ENCODE peak calls at places on chromosomes 6 and 20, in nine cellular contexts. Z, Q, V, S, P, Y, C, A and L are unnamed samples. For H3K4me1 and H3K27me3, the result is how much of the 10 kb centered on the place peaks cover.

GRCh38 chr6:87210979-87211378 is 55.6 kb downstream of the ZNF292 start:
- DNase-seq in Z (no peak), Q (no peak), V (no peak), S (no peak), P (no peak), Y (no peak), C (no peak), A (no peak), L (no peak)

GRCh38 chr6:44411141-44411540 is 23.6 kb downstream of the CDC5L start:
- DNase-seq in Z (no peak), Q (no peak), V (no peak), S (no peak), P (no peak), Y (no peak), C (no peak), A (no peak), L (no peak)

GRCh38 chr6:45462190-45463134 is 84.7 kb upstream of the SUPT3H start:
- DNase-seq in Z (no peak), Q (no peak), V (no peak), S (no peak), P (no peak), Y (no peak), C (no peak), A (no peak), L (no peak)

GRCh38 chr20:38321959-38322598 is 18.1 kb downstream of the BPI start:
- DNase-seq in Z (no peak), Q (no peak), V (peak), S (peak), P (peak), Y (peak), C (no peak), A (no peak), L (peak)

GRCh38 chr6:7446644-7447325 is 57.2 kb downstream of the RIOK1 start:
- DNase-seq in Z (no peak), Q (no peak), V (peak), S (no peak), P (no peak), Y (no peak), C (no peak), A (no peak), L (no peak)

GRCh38 chr6:53651764-53652401 is 13.7 kb downstream of the KLHL31 start:
- DNase-seq in Z (peak), Q (peak), V (peak), S (peak), P (peak), Y (peak), C (peak), A (peak), L (no peak)

GRCh38 chr20:25281541-25281991 is 33.7 kb downstream of the PYGB start:
- DNase-seq in Z (peak), Q (no peak), V (no peak), S (no peak), P (no peak), Y (peak), C (peak), A (peak), L (peak)

GRCh38 chr6:41707565-41708200 is 27.7 kb downstream of the TFEB start:
- DNase-seq in Z (no peak), Q (peak), V (no peak), S (no peak), P (no peak), Y (peak), C (no peak), A (no peak), L (no peak)

GRCh38 chr6:3195695-3196497 is 31.6 kb downstream of the TUBB2B start:
- DNase-seq in Z (no peak), Q (no peak), V (no peak), S (no peak), P (peak), Y (no peak), C (no peak), A (no peak), L (peak)

GRCh38 chr6:148693882-148694484 is 52.8 kb upstream of the UST start:
- DNase-seq in Z (no peak), Q (no peak), V (no peak), S (no peak), P (no peak), Y (no peak), C (no peak), A (no peak), L (no peak)

GRCh38 chr6:108748063-108748462 is 100.2 kb upstream of the ARMC2 start:
- DNase-seq in Z (no peak), Q (no peak), V (no peak), S (no peak), P (peak), Y (no peak), C (no peak), A (no peak), L (no peak)

GRCh38 chr6:137975058-137975940 is 108.2 kb downstream of the TNFAIP3 start:
- DNase-seq in Z (no peak), Q (peak), V (no peak), S (no peak), P (peak), Y (no peak), C (no peak), A (no peak), L (peak)

GRCh38 chr6:134195164-134195906 is 122.6 kb downstream of the SGK1 start:
- DNase-seq in Z (no peak), Q (no peak), V (no peak), S (no peak), P (peak), Y (no peak), C (no peak), A (no peak), L (no peak)

GRCh38 chr20:60091284-60091683 is 133.1 kb downstream of the CDH26 start:
- DNase-seq in Z (no peak), Q (no peak), V (no peak), S (no peak), P (no peak), Y (no peak), C (no peak), A (no peak), L (no peak)

GRCh38 chr6:41428995-41429417 is 93.6 kb downstream of the NCR2 start:
- DNase-seq in Z (no peak), Q (no peak), V (no peak), S (no peak), P (peak), Y (peak), C (no peak), A (peak), L (no peak)

GRCh38 chr6:37940074-37940847 is 120.7 kb downstream of the ZFAND3 start:
- DNase-seq in Z (no peak), Q (no peak), V (no peak), S (peak), P (peak), Y (peak), C (no peak), A (no peak), L (peak)

GRCh38 chr6:156601156-156601820 is 175.9 kb upstream of the ARID1B start:
- DNase-seq in Z (no peak), Q (no peak), V (no peak), S (no peak), P (no peak), Y (peak), C (no peak), A (no peak), L (no peak)

GRCh38 chr6:36936824-36937223 is 17.7 kb upstream of the PI16 start:
- DNase-seq in Z (no peak), Q (no peak), V (no peak), S (no peak), P (no peak), Y (no peak), C (peak), A (no peak), L (no peak)

GRCh38 chr6:26459023-26459810 is 1.5 kb downstream of the BTN2A1 start:
- DNase-seq in Z (no peak), Q (no peak), V (no peak), S (no peak), P (no peak), Y (no peak), C (no peak), A (no peak), L (no peak)

GRCh38 chr6:147935656-147936055 is 407.0 kb upstream of the SASH1 start:
- DNase-seq in Z (no peak), Q (no peak), V (no peak), S (no peak), P (peak), Y (no peak), C (no peak), A (no peak), L (no peak)

GRCh38 chr6:11278207-11278559 is 45.7 kb upstream of the NEDD9 start:
- DNase-seq in Z (no peak), Q (no peak), V (no peak), S (no peak), P (no peak), Y (no peak), C (no peak), A (no peak), L (no peak)

GRCh38 chr6:129353067-129353466 is 356.9 kb downstream of the ARHGAP18 start:
- DNase-seq in Z (peak), Q (no peak), V (no peak), S (no peak), P (no peak), Y (peak), C (no peak), A (peak), L (no peak)

GRCh38 chr6:105449756-105450390 is 47.0 kb upstream of the PREP start:
- DNase-seq in Z (no peak), Q (no peak), V (no peak), S (no peak), P (peak), Y (no peak), C (no peak), A (no peak), L (no peak)

GRCh38 chr6:111418971-111419693 is 63.9 kb downstream of the REV3L start:
- DNase-seq in Z (no peak), Q (no peak), V (no peak), S (no peak), P (peak), Y (no peak), C (no peak), A (no peak), L (no peak)

GRCh38 chr20:11378252-11378651 is 539.4 kb upstream of the BTBD3 start:
- DNase-seq in Z (no peak), Q (no peak), V (no peak), S (no peak), P (no peak), Y (no peak), C (no peak), A (no peak), L (no peak)

GRCh38 chr20:7490288-7490687 is 450.0 kb downstream of the HAO1 start:
- DNase-seq in Z (no peak), Q (no peak), V (no peak), S (no peak), P (peak), Y (no peak), C (no peak), A (no peak), L (no peak)

GRCh38 chr6:108014040-108014439 is 56.0 kb upstream of the SEC63 start:
- DNase-seq in Z (no peak), Q (no peak), V (no peak), S (no peak), P (no peak), Y (no peak), C (no peak), A (no peak), L (no peak)

GRCh38 chr6:125802943-125803377 is 12.2 kb downstream of the NCOA7 start:
- DNase-seq in Z (no peak), Q (no peak), V (no peak), S (no peak), P (peak), Y (no peak), C (no peak), A (no peak), L (peak)

DNA sequence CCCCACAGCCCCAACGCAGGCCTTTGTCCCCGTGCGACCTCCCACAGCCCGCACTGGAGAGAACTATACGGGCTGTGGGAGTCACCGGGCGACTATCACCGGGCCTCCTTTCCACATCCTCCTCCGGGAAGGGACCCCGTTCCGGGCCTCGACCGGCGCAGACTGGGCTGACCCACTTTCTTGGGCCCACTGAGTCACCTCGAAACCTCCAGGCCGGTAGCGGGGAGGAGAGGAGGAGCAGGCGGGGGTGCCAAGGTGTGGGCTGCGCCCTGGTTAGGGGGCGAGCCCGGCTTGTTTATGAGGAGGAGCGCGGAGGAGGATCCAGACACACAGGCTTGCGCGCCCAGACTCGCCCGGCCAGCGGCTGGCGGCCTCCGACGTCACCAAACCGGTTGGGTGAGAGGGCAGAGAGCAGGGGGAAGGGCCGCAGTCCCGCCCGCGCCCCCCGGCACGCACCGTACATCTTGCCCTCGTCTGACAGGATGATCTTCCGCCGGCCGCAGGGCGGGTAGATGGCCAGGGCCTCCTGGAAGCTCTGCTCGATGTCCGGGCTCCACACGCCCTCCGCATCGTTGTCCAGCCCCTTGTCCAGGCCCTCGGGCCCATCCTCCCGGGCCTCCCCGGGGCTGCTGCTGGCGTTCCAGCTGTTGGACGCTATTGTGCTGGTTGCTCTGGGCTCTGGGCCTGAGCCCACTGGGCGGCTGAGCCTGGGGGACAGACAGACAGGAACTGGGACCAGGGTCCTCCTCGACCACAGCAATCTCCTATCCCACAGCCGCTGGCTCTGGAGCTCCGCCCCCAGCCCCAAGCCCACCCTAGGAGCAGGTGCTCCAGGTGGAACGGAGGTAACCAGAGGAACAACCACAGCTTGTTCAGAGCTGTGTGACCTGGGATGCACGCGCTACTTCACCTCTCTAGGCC is 10.6 kb downstream of the TEAD3 start:
- DNase-seq in Z (peak), Q (no peak), V (no peak), S (no peak), P (no peak), Y (peak), C (peak), A (peak), L (no peak)
- H3K4me1 ChIP-seq in Z (under half), Q (under half), V (under half), S (half or more), P (under half), Y (under half), C (under half), A (half or more), L (half or more)

GRCh38 chr20:62535282-62535811 is 59.6 kb upstream of the GATA5 start:
- DNase-seq in Z (no peak), Q (no peak), V (no peak), S (no peak), P (no peak), Y (no peak), C (no peak), A (no peak), L (no peak)
- H3K27me3 ChIP-seq in Z (under half), Q (under half), V (under half), S (under half), P (under half), Y (under half), C (under half), A (under half), L (under half)

DNA sequence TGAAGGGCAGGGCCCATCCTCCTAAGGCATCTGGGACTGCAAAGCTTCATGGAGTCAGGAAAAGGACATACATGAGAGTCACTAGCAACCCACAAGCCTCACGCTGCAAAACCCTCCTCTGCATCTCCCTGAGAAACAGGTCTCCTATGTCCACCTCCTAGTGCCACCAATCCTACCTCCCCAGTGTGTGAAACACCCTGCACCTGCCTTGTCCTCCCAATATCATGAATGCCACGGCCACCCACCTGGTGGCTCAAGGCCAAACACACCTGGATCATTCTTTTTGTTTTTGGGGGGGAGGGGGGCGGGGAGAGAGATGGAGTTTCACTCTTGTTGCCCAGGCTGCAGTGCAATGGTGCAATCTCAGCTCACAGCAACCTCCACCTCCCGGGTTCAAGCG is 90.5 kb downstream of the ZMYND8 start:
- DNase-seq in Z (no peak), Q (no peak), V (no peak), S (no peak), P (no peak), Y (no peak), C (no peak), A (no peak), L (no peak)
- H3K4me1 ChIP-seq in Z (under half), Q (under half), V (under half), S (under half), P (under half), Y (under half), C (under half), A (under half), L (under half)

GRCh38 chr6:90611543-90611864 is 24.6 kb upstream of the MAP3K7 start:
- DNase-seq in Z (no peak), Q (no peak), V (peak), S (no peak), P (no peak), Y (no peak), C (no peak), A (no peak), L (no peak)
- H3K27me3 ChIP-seq in Z (under half), Q (under half), V (under half), S (under half), P (under half), Y (under half), C (under half), A (half or more), L (under half)

DNA sequence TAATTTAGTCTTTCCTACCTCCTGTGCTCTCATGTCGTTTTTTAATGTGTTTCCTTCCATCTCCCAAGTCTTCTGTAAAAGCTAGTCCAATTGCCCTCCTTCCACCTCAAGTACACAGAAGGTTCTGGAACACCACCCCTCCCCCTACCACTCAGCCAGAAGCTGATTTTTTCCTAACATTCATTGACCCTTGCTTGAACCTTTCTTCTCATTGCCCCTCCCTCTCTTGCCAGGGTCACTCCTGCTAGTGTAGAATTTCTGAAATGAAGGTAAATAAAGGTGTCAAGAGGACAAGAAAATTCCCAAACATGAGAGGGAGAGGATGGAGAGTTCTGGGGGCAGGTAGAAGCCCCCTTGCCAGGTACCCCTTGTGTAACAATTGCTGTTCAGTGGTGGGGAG is 38.6 kb downstream of the PLEKHG1 start:
- DNase-seq in Z (no peak), Q (no peak), V (no peak), S (no peak), P (no peak), Y (no peak), C (no peak), A (no peak), L (no peak)
- H3K4me1 ChIP-seq in Z (under half), Q (under half), V (under half), S (under half), P (under half), Y (under half), C (under half), A (under half), L (under half)